ENCODE peak calls at places on chromosome 17, in five cellular contexts. M, D, B, T and I are unnamed samples.
A peak's percentile ranks its signal among the peaks of the same experiment; 100 is the strongest.

GRCh38 chr17:17722081-17722905 is 41.0 kb downstream of the RAI1 start:
- DNase-seq in M (no peak), D (peak; percentile 76), B (no peak), T (no peak), I (no peak)

GRCh38 chr17:6124856-6125255 is 54.7 kb downstream of the WSCD1 start:
- DNase-seq in M (no peak), D (no peak), B (no peak), T (no peak), I (no peak)

GRCh38 chr17:40564883-40565744 is at the start of gene CCR7:
- DNase-seq in M (no peak), D (no peak), B (no peak), T (no peak), I (peak; percentile 72)

GRCh38 chr17:46770818-46771600 is 47.5 kb downstream of the WNT3 start:
- DNase-seq in M (no peak), D (peak; percentile 83), B (no peak), T (peak; percentile 17), I (no peak)

GRCh38 chr17:9648521-9649110 is 3.3 kb downstream of the USP43 start:
- DNase-seq in M (no peak), D (no peak), B (no peak), T (no peak), I (no peak)

GRCh38 chr17:77064608-77065007 is 76.2 kb upstream of the SEC14L1 start:
- DNase-seq in M (no peak), D (no peak), B (no peak), T (no peak), I (no peak)

GRCh38 chr17:65191805-65192740 is 54.9 kb downstream of the RGS9 start:
- DNase-seq in M (no peak), D (peak; percentile 82), B (no peak), T (peak; percentile 47), I (no peak)

GRCh38 chr17:15398291-15398690 is 56.9 kb upstream of the TEKT3 start:
- DNase-seq in M (no peak), D (peak; percentile 80), B (no peak), T (peak; percentile 32), I (no peak)

GRCh38 chr17:44359458-44360143 is 4.1 kb downstream of the FAM171A2 start:
- DNase-seq in M (no peak), D (no peak), B (no peak), T (no peak), I (no peak)

GRCh38 chr17:47860396-47860795 is 9.4 kb upstream of the SP6 start:
- DNase-seq in M (no peak), D (no peak), B (no peak), T (no peak), I (no peak)

GRCh38 chr17:35315283-35315682 is 58.1 kb downstream of the SLFN11 start:
- DNase-seq in M (peak; percentile 63), D (peak; percentile 94), B (peak; percentile 62), T (peak; percentile 88), I (no peak)

GRCh38 chr17:30821751-30822723 is 2.5 kb downstream of the CRLF3 start:
- DNase-seq in M (no peak), D (no peak), B (no peak), T (no peak), I (no peak)

GRCh38 chr17:72580321-72581127 is 459.7 kb downstream of the SOX9 start:
- DNase-seq in M (no peak), D (no peak), B (no peak), T (no peak), I (no peak)

GRCh38 chr17:42817866-42818265 is 6.2 kb downstream of the BECN1 start:
- DNase-seq in M (no peak), D (peak; percentile 51), B (no peak), T (no peak), I (no peak)

DNA sequence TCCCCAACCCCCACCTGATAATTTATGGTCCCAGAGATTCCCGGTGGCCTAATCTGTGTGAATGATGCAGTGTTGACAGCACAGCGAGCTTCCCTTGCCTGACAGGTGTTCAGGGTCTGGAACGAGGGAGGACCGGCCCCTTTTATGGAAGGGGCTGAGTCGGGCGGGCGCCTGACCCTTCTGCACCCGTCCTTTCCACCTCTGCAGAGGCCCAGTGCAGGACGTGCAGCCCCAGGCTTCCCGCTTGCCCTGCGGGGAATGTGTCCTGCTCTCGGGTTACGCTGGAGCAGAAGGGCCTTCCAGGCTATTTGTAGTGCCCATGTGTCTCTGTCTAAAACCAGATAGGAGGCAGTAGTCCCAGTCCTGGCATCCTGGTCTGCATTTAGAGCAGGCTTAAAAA is 16.2 kb downstream of the SMTNL2 start:
- DNase-seq in M (peak; percentile 67), D (no peak), B (no peak), T (no peak), I (no peak)
- H3K4me1 ChIP-seq in M (peaks cover 43% of the 10 kb centered on the region), D (no peaks in the 10 kb centered on the region), B (no peaks in the 10 kb centered on the region), T (peaks cover 1% of the 10 kb centered on the region), I (no peaks in the 10 kb centered on the region)

GRCh38 chr17:48952904-48953303 is 8.3 kb upstream of the SNF8 start:
- DNase-seq in M (no peak), D (no peak), B (no peak), T (no peak), I (no peak)
- H3K4me1 ChIP-seq in M (no peaks in the 10 kb centered on the region), D (no peaks in the 10 kb centered on the region), B (no peaks in the 10 kb centered on the region), T (no peaks in the 10 kb centered on the region), I (no peaks in the 10 kb centered on the region)

GRCh38 chr17:81304196-81305015 is 9.3 kb upstream of the SLC38A10 start:
- DNase-seq in M (no peak), D (no peak), B (no peak), T (no peak), I (no peak)
- H3K4me1 ChIP-seq in M (peaks cover 17% of the 10 kb centered on the region), D (no peaks in the 10 kb centered on the region), B (no peaks in the 10 kb centered on the region), T (peaks cover 2% of the 10 kb centered on the region), I (no peaks in the 10 kb centered on the region)

GRCh38 chr17:74211141-74211928 is 2.0 kb upstream of the TTYH2 start:
- DNase-seq in M (no peak), D (peak; percentile 36), B (no peak), T (peak; percentile 22), I (no peak)

GRCh38 chr17:74212262-74212912 is 984 bp upstream of the TTYH2 start:
- DNase-seq in M (no peak), D (peak; percentile 63), B (no peak), T (peak; percentile 26), I (peak; percentile 12)

GRCh38 chr17:74210191-74211140 is 2.9 kb upstream of the TTYH2 start:
- DNase-seq in M (peak; percentile 66), D (peak; percentile 74), B (peak; percentile 79), T (peak; percentile 62), I (peak; percentile 71)

GRCh38 chr17:74212913-74213791 is at the start of gene TTYH2:
- DNase-seq in M (peak; percentile 94), D (peak; percentile 95), B (peak; percentile 93), T (peak; percentile 88), I (peak; percentile 70)

DNA sequence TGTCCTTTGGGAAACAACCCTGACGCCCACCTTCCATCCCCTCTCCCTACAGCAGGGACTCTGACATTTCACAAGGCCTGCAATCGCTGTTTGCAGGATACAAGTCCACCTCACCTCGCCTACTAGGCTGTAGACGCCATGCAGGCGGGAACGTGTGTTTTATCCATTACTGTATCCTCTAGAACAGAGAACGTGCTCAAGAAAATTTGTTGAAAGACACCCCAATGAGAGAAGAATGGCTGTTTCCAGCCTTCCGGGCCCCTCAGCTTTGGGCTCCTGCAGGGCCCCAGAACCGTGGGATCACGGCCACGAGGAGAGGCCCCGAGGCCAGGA is 1.5 kb upstream of the TTYH2 start:
- DNase-seq in M (no peak), D (peak; percentile 29), B (no peak), T (peak; percentile 17), I (no peak)
- H3K4me1 ChIP-seq in M (peaks cover 78% of the 10 kb centered on the region), D (peaks cover 26% of the 10 kb centered on the region), B (peaks cover 23% of the 10 kb centered on the region), T (peaks cover 14% of the 10 kb centered on the region), I (peaks cover 34% of the 10 kb centered on the region)

DNA sequence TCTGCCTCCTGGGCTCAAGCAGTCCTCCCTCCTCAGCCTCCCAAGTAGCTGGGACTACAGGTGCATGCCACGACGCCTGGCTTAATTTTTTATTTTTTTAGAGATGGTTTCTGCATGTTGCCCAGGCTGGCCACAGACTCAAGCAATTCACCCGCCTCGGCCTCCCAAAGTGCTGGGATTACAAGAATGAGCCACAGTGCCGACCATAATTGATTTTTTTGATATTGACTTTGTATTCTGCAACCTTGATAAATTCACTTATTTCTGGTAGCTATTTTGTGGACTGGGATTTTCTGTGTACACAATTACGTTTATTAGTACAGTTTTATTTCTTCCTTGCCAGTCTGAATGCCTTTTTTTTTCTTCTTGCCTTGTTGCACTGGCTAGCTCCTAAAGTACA is 30.0 kb downstream of the TAOK1 start:
- DNase-seq in M (no peak), D (no peak), B (no peak), T (no peak), I (no peak)
- H3K4me1 ChIP-seq in M (peaks cover 8% of the 10 kb centered on the region), D (no peaks in the 10 kb centered on the region), B (no peaks in the 10 kb centered on the region), T (no peaks in the 10 kb centered on the region), I (no peaks in the 10 kb centered on the region)

GRCh38 chr17:1516403-1517161 is at the start of gene INPP5K:
- DNase-seq in M (peak; percentile 98), D (peak; percentile 100), B (peak; percentile 98), T (peak; percentile 98), I (peak; percentile 96)
- H3K4me1 ChIP-seq in M (peaks cover 50% of the 10 kb centered on the region), D (peaks cover 18% of the 10 kb centered on the region), B (peaks cover 15% of the 10 kb centered on the region), T (peaks cover 7% of the 10 kb centered on the region), I (peaks cover 16% of the 10 kb centered on the region)

DNA sequence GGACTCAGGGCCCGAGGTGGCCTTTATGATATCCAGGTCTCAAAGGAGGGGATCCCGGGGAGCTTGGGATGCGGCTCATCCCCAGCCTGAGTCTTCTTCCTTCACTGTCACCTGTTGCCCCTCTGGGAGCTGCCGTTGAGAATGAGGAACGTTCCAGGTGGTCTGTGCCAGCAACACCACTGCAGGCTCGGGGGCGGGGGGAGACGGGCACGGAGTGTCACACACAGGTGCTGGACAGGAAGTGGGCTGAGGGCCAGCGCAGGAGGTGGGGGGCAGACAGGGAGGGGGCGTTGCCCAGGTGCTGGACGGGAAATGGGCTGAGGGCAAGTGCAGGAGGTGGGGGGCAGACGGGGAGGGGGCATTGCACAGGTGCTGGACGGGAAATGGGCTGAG is 28.2 kb downstream of the METRNL start:
- DNase-seq in M (no peak), D (peak; percentile 28), B (peak; percentile 67), T (no peak), I (no peak)
- H3K4me1 ChIP-seq in M (peaks cover 28% of the 10 kb centered on the region), D (peaks cover 36% of the 10 kb centered on the region), B (peaks cover 16% of the 10 kb centered on the region), T (peaks cover 13% of the 10 kb centered on the region), I (no peaks in the 10 kb centered on the region)